ENCODE peak calls at places on chromosomes 3 and 15, in seven cellular contexts. O is dorsolateral prefrontal cortex; L is GM04503; C is stimulated activated CD4-positive, alpha-beta T cell treated with anti-CD3 and anti-CD28 coated beads, Interleukin-15, amount 100 ng/mL, for 48 hours; N is HS-5; X is GM23248; D is left cardiac atrium. H is an unnamed sample.

GRCh38 chr15:101316529-101316928 is 21.5 kb upstream of the SNRPA1 start:
- DNase-seq in O (peak; percentile 14), L (no peak), C (no peak), N (no peak), X (no peak), D (no peak), H (no peak)

GRCh38 chr15:48355377-48355776 is 24.1 kb downstream of the DUT start:
- DNase-seq in O (no peak), L (no peak), C (no peak), N (no peak), X (peak; percentile 91), D (no peak), H (no peak)

GRCh38 chr3:15014606-15015328 is 50.3 kb downstream of the MRPS25 start:
- DNase-seq in O (no peak), L (no peak), C (no peak), N (no peak), X (no peak), D (no peak), H (no peak)

GRCh38 chr3:49454457-49454856 is 15.6 kb upstream of the DAG1 start:
- DNase-seq in O (no peak), L (no peak), C (no peak), N (no peak), X (no peak), D (no peak), H (no peak)

GRCh38 chr15:76169013-76169412 is 109.2 kb downstream of the TMEM266 start:
- DNase-seq in O (no peak), L (no peak), C (no peak), N (no peak), X (peak; percentile 64), D (no peak), H (no peak)

GRCh38 chr15:74134387-74135027 is 4.1 kb downstream of the ISLR2 start:
- DNase-seq in O (no peak), L (no peak), C (no peak), N (no peak), X (peak; percentile 74), D (peak; percentile 67), H (no peak)

GRCh38 chr15:92069308-92070244 is 216.1 kb downstream of the SLCO3A1 start:
- DNase-seq in O (no peak), L (peak; percentile 25), C (no peak), N (no peak), X (peak; percentile 90), D (peak; percentile 55), H (peak; percentile 21)

GRCh38 chr3:133941390-133941789 is 45.7 kb upstream of the RAB6B start:
- DNase-seq in O (no peak), L (no peak), C (no peak), N (no peak), X (no peak), D (no peak), H (no peak)

GRCh38 chr15:61584410-61584809 is 355.3 kb upstream of the RORA start:
- DNase-seq in O (no peak), L (no peak), C (no peak), N (no peak), X (peak; percentile 15), D (no peak), H (no peak)

GRCh38 chr3:188220097-188220788 is 66.3 kb downstream of the LPP start:
- DNase-seq in O (no peak), L (no peak), C (no peak), N (no peak), X (peak; percentile 77), D (no peak), H (no peak)

GRCh38 chr3:129107793-129108192 is 13.8 kb downstream of the RAB43 start:
- DNase-seq in O (no peak), L (no peak), C (no peak), N (no peak), X (no peak), D (no peak), H (no peak)

GRCh38 chr3:52788890-52789745 is 5.5 kb upstream of the ITIH3 start:
- DNase-seq in O (no peak), L (no peak), C (no peak), N (no peak), X (no peak), D (no peak), H (no peak)

GRCh38 chr15:82647045-82647834 is at the start of gene CPEB1:
- DNase-seq in O (peak; percentile 76), L (no peak), C (peak; percentile 22), N (peak; percentile 45), X (peak; percentile 81), D (peak; percentile 64), H (no peak)

GRCh38 chr3:185824051-185824466 is 783 bp downstream of the IGF2BP2 start:
- DNase-seq in O (no peak), L (no peak), C (no peak), N (no peak), X (peak; percentile 60), D (peak; percentile 26), H (no peak)

GRCh38 chr3:132248490-132248889 is 68.7 kb upstream of the ACP3 start:
- DNase-seq in O (no peak), L (no peak), C (no peak), N (no peak), X (no peak), D (no peak), H (no peak)

GRCh38 chr15:34621675-34622074 is 38.2 kb upstream of the GOLGA8B start:
- DNase-seq in O (no peak), L (peak; percentile 11), C (no peak), N (no peak), X (peak; percentile 67), D (no peak), H (no peak)

GRCh38 chr15:82051664-82052063 is 5.8 kb upstream of the MEX3B start:
- DNase-seq in O (no peak), L (no peak), C (no peak), N (no peak), X (no peak), D (peak; percentile 48), H (no peak)

GRCh38 chr3:175941352-175941751 is 1082.2 kb downstream of the NAALADL2 start:
- DNase-seq in O (no peak), L (no peak), C (no peak), N (no peak), X (no peak), D (no peak), H (no peak)

GRCh38 chr3:37237252-37237651 is 62.9 kb upstream of the LRRFIP2 start:
- DNase-seq in O (no peak), L (no peak), C (no peak), N (no peak), X (no peak), D (no peak), H (no peak)

GRCh38 chr3:17730318-17730967 is 12.0 kb downstream of the TBC1D5 start:
- DNase-seq in O (no peak), L (no peak), C (no peak), N (no peak), X (no peak), D (peak; percentile 29), H (peak; percentile 16)

GRCh38 chr15:63764124-63764827 is 69.5 kb downstream of the HERC1 start:
- DNase-seq in O (no peak), L (no peak), C (no peak), N (no peak), X (no peak), D (no peak), H (no peak)

GRCh38 chr3:122727766-122728165 is 47.1 kb downstream of the PARP14 start:
- DNase-seq in O (no peak), L (no peak), C (no peak), N (peak; percentile 29), X (no peak), D (no peak), H (no peak)

GRCh38 chr3:158330820-158331219 is 220.9 kb downstream of the RSRC1 start:
- DNase-seq in O (no peak), L (no peak), C (no peak), N (no peak), X (peak; percentile 12), D (no peak), H (no peak)

GRCh38 chr3:39809181-39809994 is at the start of gene MYRIP:
- DNase-seq in O (peak; percentile 43), L (no peak), C (no peak), N (no peak), X (peak; percentile 41), D (peak; percentile 74), H (no peak)

GRCh38 chr3:54538346-54538745 is 389.5 kb downstream of the LRTM1 start:
- DNase-seq in O (no peak), L (no peak), C (no peak), N (no peak), X (no peak), D (no peak), H (no peak)

GRCh38 chr15:46343527-46343926 is 708.7 kb downstream of the SQOR start:
- DNase-seq in O (peak; percentile 25), L (no peak), C (no peak), N (no peak), X (no peak), D (no peak), H (no peak)

GRCh38 chr3:110318108-110318507 is 753.5 kb upstream of the NECTIN3 start:
- DNase-seq in O (no peak), L (no peak), C (no peak), N (no peak), X (peak; percentile 21), D (no peak), H (no peak)

GRCh38 chr15:101725073-101725472 is 800 bp upstream of the TARS3 start:
- DNase-seq in O (no peak), L (no peak), C (no peak), N (no peak), X (no peak), D (no peak), H (no peak)

GRCh38 chr3:12135029-12135634 is 23.6 kb downstream of the TIMP4 start:
- DNase-seq in O (peak; percentile 82), L (no peak), C (peak; percentile 55), N (no peak), X (peak; percentile 82), D (peak; percentile 82), H (no peak)

GRCh38 chr3:46325645-46326300 is 28.1 kb upstream of the CCR2 start:
- DNase-seq in O (no peak), L (no peak), C (no peak), N (no peak), X (no peak), D (no peak), H (no peak)

GRCh38 chr3:66303556-66303955 is 82.8 kb downstream of the SLC25A26 start:
- DNase-seq in O (no peak), L (no peak), C (peak; percentile 30), N (no peak), X (no peak), D (no peak), H (no peak)

GRCh38 chr3:179036226-179036625 is 35.4 kb downstream of the ZMAT3 start:
- DNase-seq in O (no peak), L (no peak), C (no peak), N (no peak), X (peak; percentile 20), D (no peak), H (no peak)

GRCh38 chr15:84734794-84735479 is 13.5 kb upstream of the ZNF592 start:
- DNase-seq in O (no peak), L (no peak), C (peak; percentile 70), N (no peak), X (no peak), D (no peak), H (no peak)

H was measured in AG04449.